ENCODE peak calls at places on chromosomes 11 and 22, in five cellular contexts. One of them, this sample, is unnamed.

GRCh38 chr22:44664149-44664548 is 37.9 kb upstream of the PRR5 start:
- DNase-seq in NCI-H1105: no peak
- DNase-seq in stimulated activated CD4-positive, alpha-beta T cell treated with anti-CD3 and anti-CD28 coated beads, Interleukin-1b, Interleukin-23, amount 100 ng/mL, for 1 hour: no peak
- DNase-seq in T47D: no peak
- DNase-seq in pancreas: no peak
- DNase-seq in this sample: no peak

GRCh38 chr22:25702571-25703167 is 39.3 kb upstream of the MYO18B start:
- DNase-seq in NCI-H1105: no peak
- DNase-seq in stimulated activated CD4-positive, alpha-beta T cell treated with anti-CD3 and anti-CD28 coated beads, Interleukin-1b, Interleukin-23, amount 100 ng/mL, for 1 hour: no peak
- DNase-seq in T47D: no peak
- DNase-seq in pancreas: no peak
- DNase-seq in this sample: no peak

GRCh38 chr22:46801331-46801811 is 38.9 kb downstream of the TBC1D22A start:
- DNase-seq in NCI-H1105: no peak
- DNase-seq in stimulated activated CD4-positive, alpha-beta T cell treated with anti-CD3 and anti-CD28 coated beads, Interleukin-1b, Interleukin-23, amount 100 ng/mL, for 1 hour: no peak
- DNase-seq in T47D: no peak
- DNase-seq in pancreas: no peak
- DNase-seq in this sample: no peak

GRCh38 chr11:118282635-118283310 is 18.7 kb upstream of the MPZL2 start:
- DNase-seq in NCI-H1105: no peak
- DNase-seq in stimulated activated CD4-positive, alpha-beta T cell treated with anti-CD3 and anti-CD28 coated beads, Interleukin-1b, Interleukin-23, amount 100 ng/mL, for 1 hour: no peak
- DNase-seq in T47D: no peak
- DNase-seq in pancreas: no peak
- DNase-seq in this sample: no peak

GRCh38 chr11:64259533-64260067 is 8.3 kb downstream of the PLCB3 start:
- DNase-seq in NCI-H1105: no peak
- DNase-seq in stimulated activated CD4-positive, alpha-beta T cell treated with anti-CD3 and anti-CD28 coated beads, Interleukin-1b, Interleukin-23, amount 100 ng/mL, for 1 hour: no peak
- DNase-seq in T47D: no peak
- DNase-seq in pancreas: no peak
- DNase-seq in this sample: no peak

GRCh38 chr11:10439924-10440323 is 15.1 kb upstream of the AMPD3 start:
- DNase-seq in NCI-H1105: no peak
- DNase-seq in stimulated activated CD4-positive, alpha-beta T cell treated with anti-CD3 and anti-CD28 coated beads, Interleukin-1b, Interleukin-23, amount 100 ng/mL, for 1 hour: no peak
- DNase-seq in T47D: no peak
- DNase-seq in pancreas: no peak
- DNase-seq in this sample: no peak

GRCh38 chr11:123479048-123479837 is 49.2 kb downstream of the GRAMD1B start:
- DNase-seq in NCI-H1105: no peak
- DNase-seq in stimulated activated CD4-positive, alpha-beta T cell treated with anti-CD3 and anti-CD28 coated beads, Interleukin-1b, Interleukin-23, amount 100 ng/mL, for 1 hour: no peak
- DNase-seq in T47D: no peak
- DNase-seq in pancreas: no peak
- DNase-seq in this sample: no peak

GRCh38 chr11:130131957-130132850 is 27.4 kb upstream of the ST14 start:
- DNase-seq in NCI-H1105: peak
- DNase-seq in stimulated activated CD4-positive, alpha-beta T cell treated with anti-CD3 and anti-CD28 coated beads, Interleukin-1b, Interleukin-23, amount 100 ng/mL, for 1 hour: peak
- DNase-seq in T47D: peak
- DNase-seq in pancreas: no peak
- DNase-seq in this sample: peak

GRCh38 chr11:102284008-102284407 is 33.3 kb upstream of the BIRC3 start:
- DNase-seq in NCI-H1105: no peak
- DNase-seq in stimulated activated CD4-positive, alpha-beta T cell treated with anti-CD3 and anti-CD28 coated beads, Interleukin-1b, Interleukin-23, amount 100 ng/mL, for 1 hour: no peak
- DNase-seq in T47D: no peak
- DNase-seq in pancreas: no peak
- DNase-seq in this sample: no peak

GRCh38 chr22:28980326-28980725 is 81.3 kb downstream of the C22orf31 start:
- DNase-seq in NCI-H1105: no peak
- DNase-seq in stimulated activated CD4-positive, alpha-beta T cell treated with anti-CD3 and anti-CD28 coated beads, Interleukin-1b, Interleukin-23, amount 100 ng/mL, for 1 hour: no peak
- DNase-seq in T47D: no peak
- DNase-seq in pancreas: no peak
- DNase-seq in this sample: no peak

GRCh38 chr11:8610532-8611116 is 16.6 kb upstream of the STK33 start:
- DNase-seq in NCI-H1105: peak
- DNase-seq in stimulated activated CD4-positive, alpha-beta T cell treated with anti-CD3 and anti-CD28 coated beads, Interleukin-1b, Interleukin-23, amount 100 ng/mL, for 1 hour: no peak
- DNase-seq in T47D: no peak
- DNase-seq in pancreas: no peak
- DNase-seq in this sample: no peak

GRCh38 chr22:30879398-30879797 is 89.2 kb downstream of the MORC2 start:
- DNase-seq in NCI-H1105: no peak
- DNase-seq in stimulated activated CD4-positive, alpha-beta T cell treated with anti-CD3 and anti-CD28 coated beads, Interleukin-1b, Interleukin-23, amount 100 ng/mL, for 1 hour: no peak
- DNase-seq in T47D: no peak
- DNase-seq in pancreas: peak
- DNase-seq in this sample: no peak